ENCODE peak calls at places on chromosomes 7 and 10, in four cellular contexts. J is A549, E is GM23338, I is psoas muscle. C is an unnamed sample.
A peak's percentile ranks its signal among the peaks of the same experiment; 100 is the strongest.

GRCh38 chr7:151784843-151785680 is 91.9 kb downstream of the PRKAG2 start:
- DNase-seq in E (no peak), J (no peak), I (no peak), C (no peak)

GRCh38 chr7:158811461-158811860 is 17.8 kb downstream of the ESYT2 start:
- DNase-seq in E (no peak), I (peak; percentile 34), J (no peak), C (no peak)

GRCh38 chr10:132506711-132507466 is 30.7 kb upstream of the INPP5A start:
- DNase-seq in I (no peak), J (no peak), E (no peak), C (peak; percentile 74)

GRCh38 chr10:124351481-124352220 is 67.1 kb downstream of the OAT start:
- DNase-seq in J (no peak), E (no peak), I (no peak), C (no peak)

GRCh38 chr7:25656071-25656470 is 427.8 kb upstream of the NPVF start:
- DNase-seq in I (no peak), J (no peak), E (no peak), C (no peak)

GRCh38 chr10:85510682-85511081 is 855.9 kb downstream of the GRID1 start:
- DNase-seq in J (no peak), E (peak; percentile 9), I (no peak), C (no peak)

GRCh38 chr10:101244321-101245050 is 15.2 kb upstream of the LBX1 start:
- DNase-seq in J (peak; percentile 60), E (no peak), I (peak; percentile 23), C (no peak)

GRCh38 chr7:1557006-1557405 is 1.0 kb upstream of the TMEM184A start:
- DNase-seq in E (no peak), I (no peak), J (no peak), C (no peak)

GRCh38 chr10:26215923-26216576 is 524 bp upstream of the GAD2 start:
- DNase-seq in J (peak; percentile 25), E (peak; percentile 82), I (no peak), C (no peak)

GRCh38 chr10:131453772-131454634 is 142.5 kb upstream of the TCERG1L start:
- DNase-seq in I (peak; percentile 71), J (no peak), E (peak; percentile 84), C (peak; percentile 76)

GRCh38 chr10:43594944-43595589 is 11.2 kb upstream of the ZNF485 start:
- DNase-seq in I (no peak), J (no peak), E (no peak), C (no peak)

GRCh38 chr7:129017264-129017663 is 37.6 kb downstream of the TNPO3 start:
- DNase-seq in J (no peak), E (no peak), I (no peak), C (no peak)

GRCh38 chr10:80155696-80156215 is 23.2 kb downstream of the PLAC9 start:
- DNase-seq in E (no peak), J (no peak), I (no peak), C (no peak)

GRCh38 chr7:7851381-7851780 is 117.2 kb upstream of the GLCCI1 start:
- DNase-seq in I (no peak), J (no peak), E (no peak), C (no peak)

GRCh38 chr10:50991496-50992355 is 82.6 kb upstream of the PRKG1 start:
- DNase-seq in I (peak; percentile 58), J (no peak), E (peak; percentile 55), C (peak; percentile 78)

GRCh38 chr10:119104653-119105024 is 726 bp downstream of the DENND10 start:
- DNase-seq in J (no peak), E (peak; percentile 41), I (no peak), C (no peak)

GRCh38 chr7:81075150-81075549 is 156.3 kb upstream of the SEMA3C start:
- DNase-seq in E (no peak), J (no peak), I (no peak), C (no peak)

GRCh38 chr10:12019343-12019971 is 23.2 kb downstream of the UPF2 start:
- DNase-seq in J (no peak), E (no peak), I (no peak), C (no peak)

GRCh38 chr7:116211913-116212596 is 1.7 kb downstream of the TES start:
- DNase-seq in E (no peak), J (no peak), I (no peak), C (no peak)

GRCh38 chr7:116208919-116209318 is 1.4 kb upstream of the TES start:
- DNase-seq in E (no peak), I (no peak), J (no peak), C (no peak)

GRCh38 chr7:116209561-116210070 is 723 bp upstream of the TES start:
- DNase-seq in J (no peak), E (no peak), I (no peak), C (no peak)

GRCh38 chr7:116211006-116211912 is 920 bp downstream of the TES start:
- DNase-seq in I (peak; percentile 58), E (peak; percentile 80), J (peak; percentile 87), C (peak; percentile 87)

GRCh38 chr7:116210345-116211005 is at the start of gene TES:
- DNase-seq in I (peak; percentile 48), E (peak; percentile 90), J (peak; percentile 80), C (no peak)
- TF ChIP-seq CTCF in I (no peak), E (no peak), J (peak; percentile 27), C (no peak)

DNA sequence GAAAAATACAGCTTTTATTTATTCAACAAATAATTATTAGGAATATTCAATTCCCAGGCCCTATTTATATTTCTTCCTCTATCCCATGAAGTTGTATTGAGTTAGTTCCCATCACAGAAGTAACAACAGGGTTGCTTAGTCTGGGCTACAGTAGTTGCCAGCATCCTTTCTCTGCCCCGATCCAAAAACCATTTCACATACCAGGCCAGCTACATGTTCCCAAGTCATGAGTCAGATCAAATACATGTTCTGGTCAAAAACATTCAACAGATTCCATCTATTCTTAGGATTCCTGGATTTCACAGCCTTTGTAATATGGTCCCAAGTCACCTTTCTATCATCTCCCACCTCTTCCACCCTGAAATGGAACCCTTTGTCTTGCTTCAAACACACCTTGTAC is 91.6 kb downstream of the RAB11FIP2 start:
- DNase-seq in J (no peak), E (no peak), I (no peak), C (no peak)
- H3K4me3 ChIP-seq in J (no peak overlapping the region), E (no peak overlapping the region), I (no peak overlapping the region), C (no peak overlapping the region)

DNA sequence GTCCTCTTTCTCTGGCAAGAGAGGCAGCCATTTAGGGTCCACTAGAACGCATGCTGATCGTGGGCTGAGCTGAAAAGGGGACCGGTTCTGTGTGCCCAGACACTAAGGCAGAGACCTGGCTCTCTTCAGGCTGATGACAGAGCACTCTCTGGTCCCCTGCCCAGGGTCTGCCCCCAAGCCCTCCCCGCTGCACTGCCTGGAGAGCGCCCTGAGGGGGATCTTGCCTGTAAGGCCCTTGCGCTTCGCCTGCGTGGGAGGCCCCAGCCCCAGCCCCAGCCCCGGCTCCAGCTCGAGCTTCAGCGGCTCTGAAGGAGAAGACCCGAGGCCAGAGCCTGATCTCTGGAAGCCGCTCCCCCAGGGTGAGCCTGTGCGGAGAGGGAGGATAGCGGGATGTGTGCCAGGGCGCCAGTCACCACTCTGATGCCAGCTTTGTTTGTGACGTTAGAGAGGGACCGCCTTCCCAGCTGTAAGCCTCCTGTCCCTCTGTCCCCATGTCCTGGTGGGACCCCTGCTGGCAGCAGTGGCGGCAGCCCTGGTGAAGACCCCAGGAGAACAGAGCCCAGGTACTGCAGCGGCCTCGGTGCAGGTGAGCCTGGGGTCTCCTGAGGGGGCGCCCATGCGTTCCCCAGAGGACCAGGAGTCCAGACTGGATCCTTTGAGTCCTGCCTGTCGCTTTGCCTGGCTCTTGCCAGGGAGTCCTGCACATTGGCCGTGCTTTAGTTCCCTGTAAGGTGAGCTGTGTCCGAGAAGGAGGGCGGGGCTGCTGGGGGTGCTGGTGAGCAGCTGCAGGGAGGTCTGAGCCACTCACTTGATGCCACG is 43.2 kb downstream of the ZNF467 start:
- DNase-seq in J (no peak), E (no peak), I (no peak), C (no peak)
- TF ChIP-seq CTCF in J (no peak), E (peak; percentile 42), I (peak; percentile 27), C (peak; percentile 28)

GRCh38 chr10:13268841-13269240 is 31.0 kb downstream of the PHYH start:
- DNase-seq in I (no peak), J (no peak), E (peak; percentile 27), C (no peak)

GRCh38 chr10:13272164-13272571 is 27.7 kb downstream of the PHYH start:
- DNase-seq in I (peak; percentile 48), J (no peak), E (peak; percentile 48), C (peak; percentile 64)

GRCh38 chr10:13270877-13271551 is 28.9 kb downstream of the PHYH start:
- DNase-seq in I (no peak), E (no peak), J (no peak), C (no peak)

GRCh38 chr10:13268310-13268709 is 31.6 kb downstream of the PHYH start:
- DNase-seq in E (no peak), J (no peak), I (no peak), C (no peak)

DNA sequence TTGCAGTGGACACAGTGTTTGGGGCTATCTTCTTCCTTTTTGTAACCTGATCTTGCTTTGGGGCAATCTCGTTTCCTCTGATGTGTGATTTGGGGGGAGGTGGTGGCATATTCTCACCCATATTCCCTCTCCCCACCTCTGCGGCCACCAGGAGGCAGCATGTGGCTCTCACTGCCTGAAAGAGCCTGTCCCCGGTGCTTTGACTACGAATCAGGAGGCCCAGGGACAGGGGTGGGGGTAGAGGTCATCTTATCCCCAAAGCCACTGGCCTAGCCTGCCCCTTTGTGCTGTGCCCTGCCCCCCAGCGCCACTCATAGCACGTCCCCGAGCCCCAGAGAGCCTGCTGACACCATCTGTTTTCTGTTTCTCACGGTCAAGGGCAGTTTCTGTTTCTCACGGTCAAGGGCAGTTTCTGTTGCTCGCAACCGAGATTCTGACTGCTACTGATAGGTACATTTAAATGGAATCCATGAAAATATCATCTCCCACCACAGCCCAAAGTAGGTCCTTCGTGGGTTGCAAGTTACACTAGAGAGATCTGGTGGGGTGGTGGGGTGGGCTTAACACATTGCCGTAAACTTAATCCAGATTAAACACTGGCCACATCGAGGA is 28.2 kb downstream of the PHYH start:
- DNase-seq in J (peak; percentile 53), E (peak; percentile 91), I (peak; percentile 36), C (no peak)
- H3K4me3 ChIP-seq in J (no peak overlapping the region), E (no peak overlapping the region), I (peak overlapping the region; percentile 28), C (no peak overlapping the region)

DNA sequence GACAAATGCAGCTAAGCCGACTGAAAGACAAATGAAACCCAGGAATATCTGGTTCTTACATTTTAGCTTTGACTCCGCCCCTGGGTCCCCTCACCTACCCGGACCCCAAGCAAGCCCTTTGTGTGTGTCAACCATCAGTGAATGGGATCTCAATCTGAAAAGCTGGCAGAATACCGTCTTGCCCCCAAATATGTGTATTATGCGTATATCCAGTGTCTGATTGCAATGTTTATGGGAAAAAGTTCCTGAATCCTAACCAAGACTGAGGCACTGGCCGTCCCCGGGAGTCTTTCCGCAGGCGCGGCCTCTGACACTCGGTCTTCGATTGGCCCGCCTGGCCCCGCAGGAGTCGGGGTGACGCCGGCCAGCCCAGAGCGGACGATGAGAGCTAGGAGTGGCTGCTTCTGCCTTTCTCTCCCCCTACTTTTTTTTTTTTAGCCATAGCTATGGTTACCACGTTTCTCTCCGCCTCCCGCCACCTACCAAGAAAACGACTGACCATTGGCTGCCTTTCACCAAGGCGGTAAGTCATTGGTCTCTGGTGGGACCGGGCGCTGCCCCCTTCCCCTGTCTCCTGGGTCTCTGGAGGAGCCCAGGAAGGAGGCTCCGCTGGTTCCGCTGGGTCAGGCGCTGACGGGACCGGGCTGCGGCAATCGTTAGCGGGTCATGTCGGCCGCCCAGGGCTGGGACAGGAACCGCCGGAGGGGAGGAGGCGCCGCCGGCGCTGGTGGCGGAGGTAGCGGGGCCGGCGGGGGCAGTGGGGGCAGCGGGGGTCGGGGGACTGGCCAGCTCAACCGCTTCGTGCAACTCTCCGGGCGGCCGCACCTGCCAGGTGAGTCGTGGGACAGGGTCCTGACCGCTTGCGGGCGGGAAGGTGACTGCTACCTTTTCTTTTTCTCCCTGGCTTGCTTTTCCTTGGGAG is at the start of gene KLHDC10:
- DNase-seq in I (peak; percentile 96), E (peak; percentile 99), J (peak; percentile 99), C (peak; percentile 97)
- TF ChIP-seq CTCF in I (no peak), E (no peak), J (no peak), C (no peak)

C was measured in right atrium auricular region.